ENCODE peak calls at places on chromosomes 3 and 15, in five cellular contexts. P, E, J, S and O are unnamed samples.

GRCh38 chr3:18134386-18135082 is 290.6 kb downstream of the SATB1 start:
- DNase-seq in S (peak), E (peak), P (no peak), J (no peak), O (no peak)

GRCh38 chr3:126137490-126138130 is 42.8 kb downstream of the ALDH1L1 start:
- DNase-seq in E (no peak), P (no peak), J (no peak), S (no peak), O (no peak)

GRCh38 chr15:28133281-28133680 is 34.2 kb upstream of the OCA2 start:
- DNase-seq in P (no peak), J (no peak), S (no peak), E (no peak), O (no peak)

GRCh38 chr3:58388550-58389061 is 45.0 kb downstream of the PDHB start:
- DNase-seq in E (peak), J (no peak), S (peak), P (peak), O (no peak)

GRCh38 chr3:37400945-37401344 is 226.6 kb upstream of the LRRFIP2 start:
- DNase-seq in P (no peak), J (no peak), E (peak), S (peak), O (no peak)

GRCh38 chr3:183799471-183799870 is 25.9 kb downstream of the MAP6D1 start:
- DNase-seq in J (no peak), P (no peak), S (no peak), E (no peak), O (no peak)

GRCh38 chr3:112373476-112373875 is 40.5 kb downstream of the CD200 start:
- DNase-seq in S (no peak), E (no peak), J (peak), P (no peak), O (no peak)

GRCh38 chr3:12730511-12731234 is 28.4 kb downstream of the TMEM40 start:
- DNase-seq in E (no peak), S (no peak), P (no peak), J (no peak), O (no peak)

GRCh38 chr3:137409584-137409983 is 354.5 kb upstream of the SOX14 start:
- DNase-seq in P (no peak), J (no peak), S (no peak), E (no peak), O (no peak)

GRCh38 chr15:39784125-39784524 is 1.5 kb upstream of the FSIP1 start:
- DNase-seq in E (peak), J (no peak), S (peak), P (no peak), O (peak)

GRCh38 chr15:63244976-63245645 is 32.3 kb upstream of the APH1B start:
- DNase-seq in S (peak), J (no peak), P (no peak), E (no peak), O (no peak)

GRCh38 chr15:76575177-76576078 is 238.9 kb downstream of the ISL2 start:
- DNase-seq in P (no peak), E (no peak), S (no peak), J (peak), O (no peak)

DNA sequence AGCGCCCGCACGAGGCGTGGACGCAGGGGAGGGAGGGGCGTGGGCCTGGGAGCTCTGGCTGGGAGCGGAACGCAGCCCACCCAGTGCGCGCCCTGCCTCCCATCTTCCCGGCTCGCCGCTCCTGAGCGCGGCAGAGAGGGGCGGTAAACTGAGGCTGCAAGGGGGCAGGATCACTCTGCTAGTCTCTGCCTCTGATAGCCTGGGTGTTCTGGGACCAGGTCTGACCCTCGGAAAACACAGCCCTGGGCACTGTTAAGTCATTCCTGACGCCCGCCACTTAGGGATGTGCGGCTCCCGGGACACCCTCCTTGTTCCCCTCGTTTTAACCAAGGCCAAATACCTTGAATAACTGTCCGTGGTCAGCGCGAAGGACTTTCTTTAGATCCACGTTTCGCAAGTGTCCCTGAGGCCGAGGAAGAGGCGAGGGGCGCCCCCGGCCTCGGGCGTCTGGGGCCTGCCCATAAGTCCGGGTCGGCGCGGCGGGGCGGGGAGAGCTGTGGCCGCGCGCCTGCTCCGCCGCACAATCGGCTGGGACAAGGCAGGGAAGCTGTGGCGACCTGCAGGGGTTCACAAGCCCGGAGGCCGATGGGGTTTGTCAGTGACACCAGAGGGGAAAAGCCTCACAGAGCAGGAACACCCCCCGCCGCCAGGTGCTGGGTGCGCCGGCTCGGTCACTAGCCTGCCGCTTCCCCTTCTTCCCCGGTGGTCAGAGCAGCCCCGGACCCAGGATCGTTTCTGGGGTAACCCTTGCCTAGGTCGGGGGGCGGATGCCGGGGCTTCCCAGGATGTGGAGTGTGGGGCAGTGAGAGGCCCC is 1.5 kb downstream of the ITPKA start:
- DNase-seq in E (no peak), P (no peak), S (no peak), J (peak), O (no peak)
- H3K4me3 ChIP-seq in E (peak), P (peak), S (no peak), J (peak), O (no peak)

DNA sequence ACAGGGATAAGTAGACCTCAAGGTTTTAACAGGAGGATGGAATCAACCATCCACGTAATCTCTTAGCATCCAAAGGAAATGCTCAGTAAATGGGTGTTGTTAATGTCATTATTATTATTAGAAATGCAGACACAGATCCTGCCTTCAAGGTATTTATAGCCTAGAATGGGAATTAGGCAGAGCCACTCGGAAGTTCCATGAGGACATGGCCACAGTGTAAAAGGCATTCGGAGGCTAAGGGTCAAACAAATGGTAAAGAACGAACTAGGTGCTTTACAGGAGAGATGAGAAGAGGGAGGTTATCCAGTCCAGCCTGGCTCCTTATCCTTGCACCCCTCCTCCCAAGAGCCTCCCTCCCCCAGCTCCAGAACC is 65.0 kb downstream of the SRGAP3 start:
- DNase-seq in J (no peak), P (no peak), E (no peak), S (no peak), O (no peak)
- H3K4me3 ChIP-seq in J (no peak), P (no peak), E (no peak), S (no peak), O (no peak)

GRCh38 chr3:16448691-16449090 is 64.8 kb downstream of the RFTN1 start:
- DNase-seq in P (peak), S (peak), E (peak), J (peak), O (peak)
- H3K4me3 ChIP-seq in P (no peak), S (no peak), E (no peak), J (peak), O (no peak)

GRCh38 chr15:46467041-46467440 is 832.2 kb downstream of the SQOR start:
- DNase-seq in P (no peak), S (no peak), E (no peak), J (no peak), O (no peak)
- H3K4me3 ChIP-seq in P (no peak), S (no peak), E (no peak), J (no peak), O (no peak)

GRCh38 chr15:38072007-38072506 is 137.6 kb downstream of the TMCO5A start:
- DNase-seq in J (no peak), P (no peak), S (no peak), E (no peak), O (no peak)
- H3K4me3 ChIP-seq in J (peak), P (peak), S (peak), E (peak), O (peak)

GRCh38 chr3:125128861-125129501 is 73.2 kb upstream of the HEG1 start:
- DNase-seq in E (peak), J (no peak), S (peak), P (no peak), O (peak)
- H3K4me3 ChIP-seq in E (no peak), J (no peak), S (no peak), P (no peak), O (no peak)

GRCh38 chr3:172752651-172753050 is 2.1 kb downstream of the ECT2 start:
- DNase-seq in P (no peak), E (no peak), J (peak), S (no peak), O (no peak)
- H3K4me3 ChIP-seq in P (no peak), E (no peak), J (peak), S (no peak), O (peak)

DNA sequence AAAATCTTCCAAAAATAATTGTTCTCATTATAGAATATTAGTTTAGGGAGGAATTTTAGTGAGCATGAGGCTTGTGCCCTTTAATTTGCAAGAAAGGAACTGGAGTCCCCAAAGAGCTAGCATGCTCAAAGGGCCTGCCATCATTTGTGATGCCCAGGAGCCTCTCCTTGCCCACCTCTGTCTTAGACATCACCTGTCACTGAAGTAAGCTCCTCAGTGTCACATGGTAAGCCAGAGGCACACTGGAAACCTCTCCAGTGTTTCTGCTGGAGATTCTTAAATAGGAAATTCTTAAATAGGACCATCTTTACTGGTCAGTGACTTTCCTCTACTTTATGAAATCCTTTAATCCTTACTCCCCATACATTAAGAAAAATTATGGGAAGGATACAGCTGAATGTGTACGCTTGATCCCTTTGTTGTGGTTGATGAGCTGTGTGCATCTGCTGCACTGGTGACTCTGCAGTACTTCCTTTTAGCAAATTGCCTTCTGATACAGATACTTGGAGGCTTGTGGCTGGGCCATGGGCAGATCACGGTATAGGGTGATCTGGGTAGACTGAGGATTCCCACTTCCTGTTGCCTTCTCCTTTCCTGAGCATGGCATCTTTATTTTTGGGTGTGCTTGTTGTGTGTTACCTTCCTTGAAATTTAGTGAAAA is 197.4 kb downstream of the KLHL25 start:
- DNase-seq in J (no peak), S (no peak), P (no peak), E (no peak), O (no peak)
- H3K4me3 ChIP-seq in J (no peak), S (no peak), P (no peak), E (no peak), O (no peak)

GRCh38 chr3:187013080-187013838 is 82.9 kb downstream of the ST6GAL1 start:
- DNase-seq in P (no peak), S (peak), E (peak), J (no peak), O (no peak)

GRCh38 chr3:187015903-187016638 is 85.7 kb downstream of the ST6GAL1 start:
- DNase-seq in P (no peak), J (peak), E (no peak), S (no peak), O (no peak)

GRCh38 chr3:187011915-187012314 is 81.6 kb downstream of the ST6GAL1 start:
- DNase-seq in E (no peak), J (peak), S (no peak), P (no peak), O (no peak)

GRCh38 chr3:187014417-187014864 is 84.1 kb downstream of the ST6GAL1 start:
- DNase-seq in J (no peak), P (no peak), S (peak), E (peak), O (peak)

DNA sequence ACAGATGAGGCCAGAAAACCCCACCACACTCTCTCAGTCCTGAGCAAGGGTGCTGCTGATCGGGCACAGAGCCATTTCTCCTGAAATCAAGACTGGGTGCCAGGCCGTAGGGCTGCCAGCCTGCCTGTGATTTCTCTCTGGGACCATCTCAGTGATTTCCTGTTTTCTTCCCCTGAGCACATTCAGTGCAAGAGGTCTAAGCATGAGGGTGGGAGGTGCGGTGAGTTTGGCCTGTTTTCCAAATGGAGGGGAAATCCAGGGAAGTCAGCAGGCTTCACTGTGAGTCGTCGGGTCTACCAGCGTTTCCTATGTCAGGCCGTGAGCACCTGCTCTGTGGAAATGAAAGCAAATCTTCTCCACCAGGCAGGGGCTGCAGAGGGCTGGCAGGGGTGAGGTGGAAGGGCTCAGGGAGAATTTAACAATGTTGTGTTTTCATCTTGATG is 82.3 kb downstream of the ST6GAL1 start:
- DNase-seq in P (no peak), J (peak), S (peak), E (peak), O (peak)
- H3K4me3 ChIP-seq in P (no peak), J (peak), S (no peak), E (no peak), O (no peak)

GRCh38 chr3:45787551-45787950 is 8.8 kb downstream of the SLC6A20 start:
- DNase-seq in E (no peak), J (no peak), S (no peak), P (no peak), O (no peak)

GRCh38 chr3:45783667-45784066 is 12.7 kb downstream of the SLC6A20 start:
- DNase-seq in P (no peak), E (no peak), J (no peak), S (no peak), O (no peak)

GRCh38 chr3:45789235-45789812 is 7.0 kb downstream of the SLC6A20 start:
- DNase-seq in J (no peak), P (no peak), S (no peak), E (no peak), O (no peak)

GRCh38 chr3:45785626-45786150 is 10.6 kb downstream of the SLC6A20 start:
- DNase-seq in P (no peak), E (no peak), S (no peak), J (no peak), O (no peak)

GRCh38 chr3:45786801-45787495 is 9.4 kb downstream of the SLC6A20 start:
- DNase-seq in E (no peak), S (no peak), J (no peak), P (no peak), O (no peak)
- H3K4me3 ChIP-seq in E (no peak), S (no peak), J (no peak), P (no peak), O (no peak)